ENCODE peak calls at places on chromosome 6, in four cellular contexts. E is RCC 7860, G is OCI-LY7, Z is globus pallidus. L is an unnamed sample.

GRCh38 chr6:111105578-111105977 is 18.3 kb downstream of the SLC16A10 start:
- DNase-seq in E (peak; percentile 28), G (no peak), Z (no peak), L (peak; percentile 87)

GRCh38 chr6:30002871-30003270 is 58.2 kb upstream of the POLR1H start:
- DNase-seq in Z (no peak), G (no peak), E (peak; percentile 6), L (no peak)

GRCh38 chr6:98118357-98119045 is 715.9 kb upstream of the POU3F2 start:
- DNase-seq in Z (no peak), G (no peak), E (no peak), L (no peak)

GRCh38 chr6:111842891-111843290 is 30.4 kb downstream of the FYN start:
- DNase-seq in Z (peak; percentile 38), G (no peak), E (no peak), L (no peak)

GRCh38 chr6:167311286-167311685 is 13.6 kb upstream of the TTLL2 start:
- DNase-seq in Z (peak; percentile 47), G (no peak), E (no peak), L (no peak)

GRCh38 chr6:166379800-166380199 is 2.9 kb downstream of the MPC1 start:
- DNase-seq in Z (no peak), E (no peak), G (no peak), L (peak; percentile 67)

GRCh38 chr6:15675537-15676170 is 12.8 kb upstream of the DTNBP1 start:
- DNase-seq in Z (peak; percentile 60), E (no peak), G (no peak), L (no peak)

GRCh38 chr6:168347615-168348014 is 28.0 kb upstream of the DACT2 start:
- DNase-seq in G (no peak), E (no peak), Z (no peak), L (no peak)

GRCh38 chr6:87661503-87661902 is 40.5 kb downstream of the AKIRIN2 start:
- DNase-seq in E (no peak), Z (no peak), G (no peak), L (no peak)

GRCh38 chr6:125884656-125885055 is 71.9 kb upstream of the HINT3 start:
- DNase-seq in G (no peak), Z (no peak), E (no peak), L (no peak)

GRCh38 chr6:119479860-119480655 is 130.5 kb upstream of the MAN1A1 start:
- DNase-seq in Z (no peak), E (no peak), G (no peak), L (no peak)

GRCh38 chr6:167863897-167864296 is 37.2 kb downstream of the AFDN start:
- DNase-seq in Z (no peak), G (no peak), E (no peak), L (no peak)

GRCh38 chr6:3757241-3757641 is 5.7 kb upstream of the PXDC1 start:
- DNase-seq in E (no peak), G (no peak), Z (no peak), L (no peak)

GRCh38 chr6:105235155-105235554 is 55.3 kb upstream of the POPDC3 start:
- DNase-seq in Z (no peak), G (no peak), E (no peak), L (no peak)

GRCh38 chr6:7106752-7107577 is 796 bp upstream of the RREB1 start:
- DNase-seq in G (peak; percentile 29), E (no peak), Z (no peak), L (peak; percentile 39)

L was measured in pancreas.